ENCODE peak calls at places on chromosomes 16 and 17, in five cellular contexts. One of them, this sample, is unnamed.

GRCh38 chr17:49224198-49224996 is 6.2 kb downstream of the PHOSPHO1 start:
- DNase-seq in cardiac muscle cell: peak
- DNase-seq in choroid plexus epithelial cell: no peak
- DNase-seq in left lung: peak
- DNase-seq in HFF-Myc: no peak
- DNase-seq in this sample: no peak

GRCh38 chr17:28348979-28349378 is 8.3 kb downstream of the POLDIP2 start:
- DNase-seq in cardiac muscle cell: no peak
- DNase-seq in choroid plexus epithelial cell: no peak
- DNase-seq in left lung: no peak
- DNase-seq in HFF-Myc: no peak
- DNase-seq in this sample: no peak

GRCh38 chr16:81539009-81539820 is 94.6 kb downstream of the CMIP start:
- DNase-seq in cardiac muscle cell: no peak
- DNase-seq in choroid plexus epithelial cell: peak
- DNase-seq in left lung: no peak
- DNase-seq in HFF-Myc: no peak
- DNase-seq in this sample: no peak

GRCh38 chr17:1376061-1376460 is 24.0 kb downstream of the YWHAE start:
- DNase-seq in cardiac muscle cell: no peak
- DNase-seq in choroid plexus epithelial cell: no peak
- DNase-seq in left lung: no peak
- DNase-seq in HFF-Myc: no peak
- DNase-seq in this sample: no peak

GRCh38 chr17:50946891-50947843 is 81.0 kb upstream of the TOB1 start:
- DNase-seq in cardiac muscle cell: no peak
- DNase-seq in choroid plexus epithelial cell: no peak
- DNase-seq in left lung: no peak
- DNase-seq in HFF-Myc: no peak
- DNase-seq in this sample: no peak

GRCh38 chr17:82976982-82977488 is 102.4 kb upstream of the METRNL start:
- DNase-seq in cardiac muscle cell: no peak
- DNase-seq in choroid plexus epithelial cell: no peak
- DNase-seq in left lung: peak
- DNase-seq in HFF-Myc: no peak
- DNase-seq in this sample: no peak

GRCh38 chr17:57121308-57122042 is 36.4 kb downstream of the AKAP1 start:
- DNase-seq in cardiac muscle cell: peak
- DNase-seq in choroid plexus epithelial cell: peak
- DNase-seq in left lung: no peak
- DNase-seq in HFF-Myc: no peak
- DNase-seq in this sample: no peak

GRCh38 chr17:50589112-50589712 is 28.7 kb downstream of the CACNA1G start:
- DNase-seq in cardiac muscle cell: no peak
- DNase-seq in choroid plexus epithelial cell: peak
- DNase-seq in left lung: no peak
- DNase-seq in HFF-Myc: no peak
- DNase-seq in this sample: no peak

GRCh38 chr17:45951941-45952340 is 47.1 kb upstream of the STH start:
- DNase-seq in cardiac muscle cell: no peak
- DNase-seq in choroid plexus epithelial cell: no peak
- DNase-seq in left lung: no peak
- DNase-seq in HFF-Myc: no peak
- DNase-seq in this sample: no peak

GRCh38 chr17:77688369-77688768 is 270.1 kb upstream of the TNRC6C start:
- DNase-seq in cardiac muscle cell: no peak
- DNase-seq in choroid plexus epithelial cell: no peak
- DNase-seq in left lung: no peak
- DNase-seq in HFF-Myc: no peak
- DNase-seq in this sample: no peak

GRCh38 chr17:75823257-75824041 is 20.8 kb downstream of the UNC13D start:
- DNase-seq in cardiac muscle cell: no peak
- DNase-seq in choroid plexus epithelial cell: no peak
- DNase-seq in left lung: peak
- DNase-seq in HFF-Myc: no peak
- DNase-seq in this sample: no peak

GRCh38 chr16:64736887-64737286 is 385.0 kb downstream of the CDH11 start:
- DNase-seq in cardiac muscle cell: no peak
- DNase-seq in choroid plexus epithelial cell: no peak
- DNase-seq in left lung: no peak
- DNase-seq in HFF-Myc: no peak
- DNase-seq in this sample: no peak

GRCh38 chr17:49316889-49317288 is 45.2 kb downstream of the ZNF652 start:
- DNase-seq in cardiac muscle cell: no peak
- DNase-seq in choroid plexus epithelial cell: no peak
- DNase-seq in left lung: no peak
- DNase-seq in HFF-Myc: no peak
- DNase-seq in this sample: no peak

GRCh38 chr16:64627288-64627687 is 494.6 kb downstream of the CDH11 start:
- DNase-seq in cardiac muscle cell: no peak
- DNase-seq in choroid plexus epithelial cell: peak
- DNase-seq in left lung: no peak
- DNase-seq in HFF-Myc: no peak
- DNase-seq in this sample: no peak

GRCh38 chr17:19333736-19334290 is 28.7 kb downstream of the B9D1 start:
- DNase-seq in cardiac muscle cell: no peak
- DNase-seq in choroid plexus epithelial cell: no peak
- DNase-seq in left lung: no peak
- DNase-seq in HFF-Myc: no peak
- DNase-seq in this sample: no peak

GRCh38 chr16:67767953-67768352 is 38.4 kb downstream of the RANBP10 start:
- DNase-seq in cardiac muscle cell: no peak
- DNase-seq in choroid plexus epithelial cell: peak
- DNase-seq in left lung: no peak
- DNase-seq in HFF-Myc: peak
- DNase-seq in this sample: peak

GRCh38 chr17:45783593-45784292 is 377 bp upstream of the CRHR1 start:
- DNase-seq in cardiac muscle cell: peak
- DNase-seq in choroid plexus epithelial cell: no peak
- DNase-seq in left lung: peak
- DNase-seq in HFF-Myc: no peak
- DNase-seq in this sample: no peak

GRCh38 chr17:45997624-45998023 is 1.4 kb upstream of the STH start:
- DNase-seq in cardiac muscle cell: no peak
- DNase-seq in choroid plexus epithelial cell: peak
- DNase-seq in left lung: no peak
- DNase-seq in HFF-Myc: no peak
- DNase-seq in this sample: peak

GRCh38 chr16:69481901-69482341 is 57.5 kb downstream of the CYB5B start:
- DNase-seq in cardiac muscle cell: no peak
- DNase-seq in choroid plexus epithelial cell: peak
- DNase-seq in left lung: peak
- DNase-seq in HFF-Myc: no peak
- DNase-seq in this sample: no peak

GRCh38 chr17:48487221-48487620 is 43.6 kb downstream of the HOXB1 start:
- DNase-seq in cardiac muscle cell: no peak
- DNase-seq in choroid plexus epithelial cell: no peak
- DNase-seq in left lung: no peak
- DNase-seq in HFF-Myc: no peak
- DNase-seq in this sample: no peak

GRCh38 chr16:70685938-70686375 is at the start of gene MTSS2:
- DNase-seq in cardiac muscle cell: peak
- DNase-seq in choroid plexus epithelial cell: peak
- DNase-seq in left lung: peak
- DNase-seq in HFF-Myc: no peak
- DNase-seq in this sample: no peak

GRCh38 chr17:38741853-38742421 is 6.2 kb downstream of the PCGF2 start:
- DNase-seq in cardiac muscle cell: no peak
- DNase-seq in choroid plexus epithelial cell: no peak
- DNase-seq in left lung: no peak
- DNase-seq in HFF-Myc: no peak
- DNase-seq in this sample: no peak

GRCh38 chr16:87661561-87661960 is 59.3 kb downstream of the JPH3 start:
- DNase-seq in cardiac muscle cell: peak
- DNase-seq in choroid plexus epithelial cell: peak
- DNase-seq in left lung: peak
- DNase-seq in HFF-Myc: no peak
- DNase-seq in this sample: no peak

GRCh38 chr17:50955160-50955559 is 89.0 kb upstream of the TOB1 start:
- DNase-seq in cardiac muscle cell: no peak
- DNase-seq in choroid plexus epithelial cell: no peak
- DNase-seq in left lung: no peak
- DNase-seq in HFF-Myc: no peak
- DNase-seq in this sample: no peak

GRCh38 chr16:86833136-86833535 is 254.8 kb downstream of the FOXL1 start:
- DNase-seq in cardiac muscle cell: no peak
- DNase-seq in choroid plexus epithelial cell: peak
- DNase-seq in left lung: no peak
- DNase-seq in HFF-Myc: no peak
- DNase-seq in this sample: no peak

GRCh38 chr17:40290629-40291296 is 3.1 kb downstream of the CDC6 start:
- DNase-seq in cardiac muscle cell: peak
- DNase-seq in choroid plexus epithelial cell: peak
- DNase-seq in left lung: no peak
- DNase-seq in HFF-Myc: no peak
- DNase-seq in this sample: peak

DNA sequence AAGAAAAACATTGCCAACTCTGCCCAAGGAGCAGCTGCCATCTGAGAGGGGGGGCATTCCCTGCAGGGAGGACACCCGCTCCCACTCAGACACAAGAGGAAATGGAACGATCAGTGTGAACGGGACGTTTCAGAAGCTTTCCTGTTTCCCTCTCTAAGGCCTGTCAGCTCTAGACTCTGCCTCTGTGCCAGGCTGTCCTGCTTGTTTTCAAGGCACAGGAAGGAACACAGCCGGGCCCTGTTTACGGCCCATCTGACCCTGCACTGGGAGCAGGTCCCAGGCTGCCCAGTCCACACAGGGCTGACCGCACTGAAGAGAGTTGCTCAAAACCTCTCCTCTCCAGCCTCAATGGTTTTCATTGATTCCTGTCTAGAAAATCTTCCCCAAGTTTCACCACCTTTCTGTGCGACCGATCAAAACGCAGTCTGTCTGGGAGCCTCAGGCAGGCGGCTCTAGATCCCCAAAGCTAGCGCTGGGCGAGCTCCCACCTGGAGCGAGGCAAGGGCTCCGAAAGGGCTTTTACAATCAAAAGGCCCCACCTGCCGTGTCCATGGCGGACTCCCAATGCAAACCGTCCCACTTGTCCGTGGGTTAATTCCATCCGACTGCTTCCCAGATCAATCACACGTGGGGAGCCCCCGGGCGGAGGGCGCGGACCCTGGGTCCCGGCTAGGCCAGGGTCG is 1.5 kb downstream of the PIEZO1 start:
- DNase-seq in cardiac muscle cell: no peak
- DNase-seq in choroid plexus epithelial cell: peak
- DNase-seq in left lung: peak
- DNase-seq in HFF-Myc: no peak
- DNase-seq in this sample: no peak
- H3K4me3 ChIP-seq in cardiac muscle cell: no peak
- H3K4me3 ChIP-seq in choroid plexus epithelial cell: peak
- H3K4me3 ChIP-seq in left lung: peak
- H3K4me3 ChIP-seq in HFF-Myc: peak
- H3K4me3 ChIP-seq in this sample: peak

GRCh38 chr16:13453938-13454553 is 465.9 kb upstream of the ERCC4 start:
- DNase-seq in cardiac muscle cell: peak
- DNase-seq in choroid plexus epithelial cell: no peak
- DNase-seq in left lung: no peak
- DNase-seq in HFF-Myc: no peak
- DNase-seq in this sample: no peak
- TF ChIP-seq CTCF in cardiac muscle cell: no peak
- TF ChIP-seq CTCF in choroid plexus epithelial cell: peak
- TF ChIP-seq CTCF in left lung: peak
- TF ChIP-seq CTCF in HFF-Myc: peak
- TF ChIP-seq CTCF in this sample: peak

DNA sequence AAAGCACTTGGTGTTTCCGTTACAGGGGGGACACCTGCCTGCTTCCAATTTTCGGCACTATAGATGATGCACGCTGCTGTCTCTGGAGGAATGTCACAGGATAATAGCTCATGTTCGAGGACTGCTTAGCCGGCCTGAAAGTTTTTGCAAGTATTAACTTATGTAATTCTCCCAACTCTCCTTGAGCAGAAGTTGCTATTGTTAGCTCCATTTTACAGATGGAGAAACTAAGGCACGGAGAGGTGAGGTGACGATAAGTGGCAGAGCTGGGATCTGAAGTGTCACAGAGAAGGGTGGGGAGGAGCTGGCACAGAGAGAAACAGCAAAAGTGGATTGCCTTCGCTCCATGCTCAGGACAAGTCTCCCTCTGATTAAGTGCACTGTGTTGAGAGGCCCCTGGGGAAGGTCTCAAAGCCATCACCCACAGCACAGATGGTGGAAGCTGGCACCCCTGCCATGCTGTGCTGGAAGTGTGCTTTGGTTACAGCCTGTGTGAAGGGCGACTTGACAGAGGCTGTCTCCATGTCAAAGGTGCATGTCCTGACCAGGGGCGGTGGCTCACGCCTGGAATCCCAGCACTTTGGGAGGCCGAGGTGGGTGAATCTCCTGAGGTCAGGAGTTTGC is 40.8 kb upstream of the MEAK7 start:
- DNase-seq in cardiac muscle cell: no peak
- DNase-seq in choroid plexus epithelial cell: no peak
- DNase-seq in left lung: no peak
- DNase-seq in HFF-Myc: no peak
- DNase-seq in this sample: no peak
- H3K4me3 ChIP-seq in cardiac muscle cell: no peak
- H3K4me3 ChIP-seq in choroid plexus epithelial cell: no peak
- H3K4me3 ChIP-seq in left lung: no peak
- H3K4me3 ChIP-seq in HFF-Myc: no peak
- H3K4me3 ChIP-seq in this sample: no peak

GRCh38 chr16:14527411-14528044 is 102.5 kb downstream of the PARN start:
- DNase-seq in cardiac muscle cell: no peak
- DNase-seq in choroid plexus epithelial cell: peak
- DNase-seq in left lung: no peak
- DNase-seq in HFF-Myc: no peak
- DNase-seq in this sample: no peak
- TF ChIP-seq CTCF in cardiac muscle cell: no peak
- TF ChIP-seq CTCF in choroid plexus epithelial cell: no peak
- TF ChIP-seq CTCF in left lung: no peak
- TF ChIP-seq CTCF in HFF-Myc: no peak
- TF ChIP-seq CTCF in this sample: no peak

DNA sequence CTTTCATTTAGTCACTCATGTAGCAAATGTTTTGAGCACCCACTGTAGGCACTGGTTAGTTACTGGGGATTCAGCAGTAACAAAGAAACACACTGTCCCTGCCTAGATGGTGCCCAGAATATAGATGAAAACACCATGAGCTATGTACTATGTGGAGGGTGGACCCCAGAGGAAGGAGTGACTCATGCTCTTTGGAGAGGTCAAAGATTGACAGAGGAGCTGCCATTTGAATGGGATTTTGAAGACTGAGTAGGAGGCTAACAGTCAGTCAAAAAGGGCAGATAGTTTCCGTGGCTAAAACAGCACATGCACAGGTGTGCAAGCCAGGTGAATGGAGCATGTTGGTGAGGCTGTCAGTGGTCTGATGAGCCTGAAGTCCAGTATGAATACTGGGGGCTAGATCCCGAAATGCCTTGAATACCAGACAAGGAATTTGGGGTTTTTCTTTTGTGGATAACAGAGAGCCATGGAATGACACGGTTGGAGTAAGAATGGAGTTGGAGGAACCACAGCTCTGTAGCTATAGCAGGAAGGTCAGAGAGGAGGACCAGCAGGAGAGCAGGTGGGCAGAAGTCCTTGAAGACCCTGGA is 6.1 kb downstream of the IL21R start:
- DNase-seq in cardiac muscle cell: no peak
- DNase-seq in choroid plexus epithelial cell: peak
- DNase-seq in left lung: no peak
- DNase-seq in HFF-Myc: no peak
- DNase-seq in this sample: no peak
- H3K4me3 ChIP-seq in cardiac muscle cell: no peak
- H3K4me3 ChIP-seq in choroid plexus epithelial cell: no peak
- H3K4me3 ChIP-seq in left lung: no peak
- H3K4me3 ChIP-seq in HFF-Myc: no peak
- H3K4me3 ChIP-seq in this sample: no peak